ENCODE peak calls at places on chromosomes 6 and 20, in four cellular contexts. E, J, Y and P are unnamed samples. For H3K27me3 and H3K36me3, the result is how much of the 10 kb centered on the place peaks cover.

GRCh38 chr6:36327226-36328009 is 9.3 kb downstream of the BNIP5 start:
- DNase-seq in E (no peak), J (no peak), Y (no peak), P (no peak)

GRCh38 chr6:155530219-155530834 is 74.7 kb upstream of the NOX3 start:
- DNase-seq in E (no peak), J (no peak), Y (no peak), P (no peak)

GRCh38 chr6:151176941-151177760 is 62.6 kb upstream of the AKAP12 start:
- DNase-seq in E (no peak), J (no peak), Y (no peak), P (no peak)

GRCh38 chr6:2853766-2854393 is 12.2 kb upstream of the SERPINB1 start:
- DNase-seq in E (no peak), J (no peak), Y (peak), P (no peak)

GRCh38 chr6:67884442-67884841 is 750.6 kb upstream of the ADGRB3 start:
- DNase-seq in E (no peak), J (no peak), Y (no peak), P (no peak)

GRCh38 chr6:139313784-139314545 is 22.2 kb upstream of the TXLNB start:
- DNase-seq in E (no peak), J (no peak), Y (no peak), P (no peak)

GRCh38 chr20:57868310-57868709 is 158.5 kb upstream of the PMEPA1 start:
- DNase-seq in E (no peak), J (no peak), Y (no peak), P (no peak)

GRCh38 chr20:34237942-34238341 is 3.3 kb upstream of the ASIP start:
- DNase-seq in E (no peak), J (no peak), Y (no peak), P (no peak)

GRCh38 chr6:140774080-140774505 is 1358.6 kb upstream of the GJE1 start:
- DNase-seq in E (no peak), J (no peak), Y (no peak), P (no peak)

GRCh38 chr20:37681384-37681977 is 12.3 kb upstream of the CTNNBL1 start:
- DNase-seq in E (no peak), J (no peak), Y (no peak), P (no peak)

GRCh38 chr6:15913001-15913400 is 215.9 kb upstream of the MYLIP start:
- DNase-seq in E (no peak), J (no peak), Y (no peak), P (no peak)

GRCh38 chr6:32082951-32083350 is 26.2 kb downstream of the TNXB start:
- DNase-seq in E (no peak), J (peak), Y (peak), P (no peak)

GRCh38 chr6:112331306-112331705 is 15.8 kb upstream of the RFPL4B start:
- DNase-seq in E (no peak), J (no peak), Y (no peak), P (no peak)

GRCh38 chr6:10740061-10740460 is 7.5 kb upstream of the TMEM14B start:
- DNase-seq in E (no peak), J (no peak), Y (no peak), P (no peak)

GRCh38 chr20:40276291-40276690 is 412.7 kb downstream of the MAFB start:
- DNase-seq in E (no peak), J (no peak), Y (peak), P (no peak)

GRCh38 chr20:1185781-1186334 is 1.1 kb upstream of the TMEM74B start:
- DNase-seq in E (peak), J (no peak), Y (peak), P (no peak)

GRCh38 chr20:46523696-46524328 is 10.5 kb upstream of the ZNF334 start:
- DNase-seq in E (no peak), J (no peak), Y (no peak), P (no peak)

GRCh38 chr20:5877128-5877527 is 73.2 kb downstream of the TRMT6 start:
- DNase-seq in E (no peak), J (no peak), Y (no peak), P (no peak)

GRCh38 chr6:147395158-147395557 is 113.3 kb upstream of the SAMD5 start:
- DNase-seq in E (no peak), J (no peak), Y (no peak), P (no peak)

GRCh38 chr20:53917145-53918009 is 153.0 kb downstream of the BCAS1 start:
- DNase-seq in E (peak), J (peak), Y (peak), P (no peak)

DNA sequence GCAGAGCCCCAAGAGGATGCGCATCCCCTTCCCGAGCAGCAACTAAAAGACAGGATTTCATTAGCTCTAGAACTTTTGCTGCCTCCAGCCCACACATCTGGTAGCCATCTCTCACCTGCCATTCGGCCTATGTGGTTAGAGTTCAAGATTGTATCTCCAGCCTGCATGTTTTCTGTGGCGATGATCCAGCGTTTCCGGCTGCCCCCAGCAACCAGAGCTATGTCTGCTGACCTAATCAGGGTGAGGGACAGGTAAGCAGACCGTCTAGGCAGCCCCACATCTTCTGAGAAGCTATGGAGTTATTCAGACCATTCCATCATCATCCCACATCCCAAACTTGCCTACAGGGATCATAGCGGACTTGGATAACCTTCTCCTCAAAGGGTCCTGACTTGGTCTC is 2.3 kb upstream of the CUL7 start:
- DNase-seq in E (no peak), J (no peak), Y (no peak), P (no peak)
- H3K27ac ChIP-seq in E (no peak), J (no peak), Y (no peak), P (no peak)

GRCh38 chr20:62984666-62985065 is 22.1 kb downstream of the BHLHE23 start:
- DNase-seq in E (no peak), J (no peak), Y (no peak), P (no peak)
- H3K27me3 ChIP-seq in E (under half), J (half or more), Y (half or more), P (under half)

DNA sequence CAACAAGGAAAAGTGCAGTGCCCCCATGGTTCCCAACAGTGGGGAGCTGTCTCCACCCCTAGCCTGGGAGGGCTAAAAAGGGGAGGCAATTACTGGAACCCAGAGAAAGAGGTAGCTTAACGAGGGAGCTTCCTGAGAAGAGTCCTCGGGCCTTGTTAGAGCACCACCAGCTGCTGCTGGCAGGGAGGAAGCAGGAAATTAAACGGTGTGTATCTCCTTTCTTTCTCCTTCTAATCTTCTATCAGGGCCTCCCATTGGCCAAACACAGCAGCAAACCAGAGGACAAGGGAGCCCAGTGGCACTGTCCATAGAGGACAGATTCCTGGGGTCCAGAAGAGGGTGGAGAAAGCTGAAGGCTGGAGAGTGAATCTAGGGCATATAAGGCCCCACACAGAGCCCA is 7.6 kb upstream of the BTN2A2 start:
- DNase-seq in E (no peak), J (no peak), Y (no peak), P (no peak)
- H3K36me3 ChIP-seq in E (under half), J (under half), Y (under half), P (under half)

GRCh38 chr6:73394577-73395354 is at the start of gene DDX43:
- DNase-seq in E (peak), J (no peak), Y (peak), P (peak)
- H3K27ac ChIP-seq in E (no peak), J (peak), Y (no peak), P (peak)

GRCh38 chr20:62543470-62544302 is 67.9 kb upstream of the GATA5 start:
- DNase-seq in E (no peak), J (no peak), Y (no peak), P (no peak)
- H3K27me3 ChIP-seq in E (under half), J (half or more), Y (under half), P (under half)

GRCh38 chr20:10647909-10648308 is 25.9 kb downstream of the JAG1 start:
- DNase-seq in E (no peak), J (no peak), Y (no peak), P (no peak)

GRCh38 chr20:10646886-10647420 is 26.8 kb downstream of the JAG1 start:
- DNase-seq in E (no peak), J (no peak), Y (no peak), P (no peak)

GRCh38 chr20:10646006-10646405 is 27.8 kb downstream of the JAG1 start:
- DNase-seq in E (no peak), J (peak), Y (no peak), P (no peak)

GRCh38 chr20:10648651-10649050 is 25.1 kb downstream of the JAG1 start:
- DNase-seq in E (no peak), J (no peak), Y (no peak), P (no peak)

DNA sequence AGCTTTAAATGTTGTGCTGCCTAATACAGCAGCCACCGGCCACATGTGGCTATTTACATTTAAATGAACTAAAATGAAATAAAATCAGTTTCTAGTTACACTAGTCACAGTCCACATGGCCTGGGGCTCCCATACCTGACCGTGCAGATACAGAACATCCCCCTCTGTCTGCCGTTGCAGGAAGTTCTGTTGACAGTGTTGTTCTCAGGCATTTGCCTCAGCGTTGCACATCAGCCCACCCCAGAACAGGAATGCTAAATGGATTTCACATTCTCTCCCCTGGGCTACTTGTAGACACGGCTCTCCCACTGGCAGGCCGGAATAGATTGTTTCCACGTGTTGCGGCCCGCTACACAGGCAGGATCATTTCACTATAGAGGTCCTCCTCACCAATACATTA is 26.3 kb downstream of the JAG1 start:
- DNase-seq in E (no peak), J (no peak), Y (no peak), P (no peak)
- H3K36me3 ChIP-seq in E (half or more), J (half or more), Y (under half), P (half or more)

DNA sequence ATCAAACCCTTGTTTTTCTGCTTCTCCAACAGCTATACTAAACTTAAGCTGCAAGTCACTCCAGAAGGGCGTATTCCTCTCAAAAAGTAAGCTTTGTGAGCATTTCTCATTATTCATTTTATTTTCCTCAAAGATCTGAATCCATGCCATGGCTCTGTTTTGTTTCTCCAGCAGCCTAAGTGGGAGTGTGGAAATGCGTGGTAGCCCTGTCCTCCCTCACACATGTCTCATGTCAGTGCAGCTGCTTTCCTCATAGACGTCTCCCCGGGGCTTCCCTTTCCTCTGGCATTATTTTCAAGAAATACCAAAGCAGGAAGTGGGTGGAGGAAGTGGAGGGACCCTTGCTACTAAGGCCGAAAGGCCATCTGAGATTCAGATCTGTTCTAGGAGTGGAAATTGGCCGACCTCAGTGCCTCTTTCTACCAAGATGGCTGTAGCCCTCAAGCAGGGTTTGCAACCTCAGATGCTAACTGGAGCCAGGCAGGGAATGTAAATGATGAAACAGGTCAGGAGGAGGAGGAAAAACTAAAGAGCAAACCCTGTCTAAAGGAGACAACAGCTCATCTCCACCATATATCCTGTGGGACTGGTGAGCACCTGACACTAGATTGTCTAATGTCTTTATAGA is 420.9 kb upstream of the PLCB4 start:
- DNase-seq in E (no peak), J (no peak), Y (peak), P (no peak)
- H3K27ac ChIP-seq in E (no peak), J (no peak), Y (no peak), P (no peak)

DNA sequence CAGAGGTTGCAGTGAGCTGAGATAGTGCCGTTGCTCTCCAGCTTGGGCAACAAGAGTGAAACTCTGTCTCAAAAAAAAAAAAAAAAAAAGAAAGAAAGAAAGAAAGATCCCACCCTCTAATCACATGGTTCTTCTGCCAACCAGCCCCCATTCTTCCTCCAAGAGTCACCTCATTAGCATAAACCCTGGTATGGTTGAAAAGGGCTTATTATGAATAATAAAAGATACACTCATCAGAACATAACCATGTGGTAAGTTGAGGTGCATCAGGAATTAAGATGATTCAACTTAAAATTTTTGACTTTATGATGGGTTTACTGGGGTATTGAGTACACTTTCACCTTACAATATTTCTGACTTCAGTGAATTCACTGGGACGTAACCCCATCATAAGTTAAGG is 793 bp upstream of the TRIM40 start:
- DNase-seq in E (no peak), J (no peak), Y (no peak), P (no peak)
- H3K27me3 ChIP-seq in E (under half), J (under half), Y (under half), P (under half)

DNA sequence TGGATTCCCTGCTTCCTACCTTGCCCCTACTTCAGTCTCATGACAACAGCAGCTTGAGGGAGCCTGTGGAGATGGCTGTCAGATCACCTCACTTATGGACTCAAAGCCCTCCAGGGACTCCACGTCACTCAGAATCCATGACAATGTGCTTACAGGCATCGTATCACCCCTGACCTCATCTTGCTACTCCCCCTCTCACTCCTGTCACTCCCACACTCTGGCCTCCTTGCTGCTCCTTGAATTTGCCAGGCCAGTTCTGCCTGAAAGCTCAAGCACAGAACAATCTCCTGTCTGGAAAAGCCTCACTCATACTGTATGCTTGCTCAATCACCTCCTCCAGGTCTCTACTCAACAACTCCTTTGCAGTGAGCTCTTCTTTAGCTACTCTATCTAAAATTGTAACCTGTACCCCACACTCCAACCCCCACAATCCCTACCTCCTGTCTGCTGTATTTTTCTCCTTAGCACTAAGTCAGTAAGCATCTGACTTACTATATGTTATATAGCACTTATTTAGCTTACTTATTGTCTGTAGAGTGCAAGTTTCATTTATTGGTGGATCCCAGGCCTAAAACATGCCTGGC is 10.7 kb upstream of the GSTA4 start:
- DNase-seq in E (no peak), J (no peak), Y (no peak), P (no peak)
- H3K36me3 ChIP-seq in E (half or more), J (half or more), Y (under half), P (under half)